ENCODE peak calls at places on chromosomes 7 and 10, in six cellular contexts. W is IMR-90, M is neural progenitor cell, A is upper lobe of right lung, L is kidney, V is bronchial epithelial cell. C is an unnamed sample.

GRCh38 chr10:63384001-63384400 is 81.8 kb downstream of the JMJD1C start:
- DNase-seq in W (peak), M (no peak), A (no peak), L (no peak), V (no peak), C (no peak)

GRCh38 chr10:79333513-79333912 is 13.8 kb upstream of the PPIF start:
- DNase-seq in W (peak), M (no peak), A (no peak), L (no peak), V (peak), C (no peak)

GRCh38 chr7:16915405-16915804 is 33.6 kb upstream of the AGR3 start:
- DNase-seq in W (peak), M (no peak), A (no peak), L (no peak), V (peak), C (no peak)

GRCh38 chr10:6027929-6028328 is 34.2 kb downstream of the IL2RA start:
- DNase-seq in W (no peak), M (no peak), A (no peak), L (no peak), V (no peak), C (no peak)

GRCh38 chr10:108515821-108516220 is 1351.3 kb upstream of the SORCS1 start:
- DNase-seq in W (no peak), M (no peak), A (no peak), L (no peak), V (no peak), C (no peak)

GRCh38 chr10:60192986-60193385 is 196.7 kb downstream of the ANK3 start:
- DNase-seq in W (no peak), M (no peak), A (no peak), L (no peak), V (no peak), C (no peak)

GRCh38 chr7:128304212-128304611 is 39.5 kb downstream of the RBM28 start:
- DNase-seq in W (no peak), M (no peak), A (no peak), L (no peak), V (peak), C (no peak)

GRCh38 chr7:70298780-70299446 is 700.6 kb downstream of the AUTS2 start:
- DNase-seq in W (no peak), M (no peak), A (no peak), L (no peak), V (peak), C (no peak)

GRCh38 chr10:86064931-86065662 is 301.5 kb downstream of the GRID1 start:
- DNase-seq in W (no peak), M (no peak), A (no peak), L (no peak), V (no peak), C (no peak)

GRCh38 chr10:110600487-110601101 is 33.1 kb downstream of the SMC3 start:
- DNase-seq in W (peak), M (peak), A (no peak), L (no peak), V (peak), C (peak)

GRCh38 chr10:113088194-113088593 is 138.1 kb downstream of the TCF7L2 start:
- DNase-seq in W (no peak), M (no peak), A (no peak), L (no peak), V (no peak), C (no peak)

GRCh38 chr7:132406039-132406438 is 170.2 kb downstream of the PLXNA4 start:
- DNase-seq in W (no peak), M (no peak), A (no peak), L (no peak), V (no peak), C (no peak)

GRCh38 chr10:7417103-7417623 is 6.3 kb upstream of the SFMBT2 start:
- DNase-seq in W (peak), M (peak), A (no peak), L (no peak), V (peak), C (peak)

GRCh38 chr10:24518981-24519597 is 204.6 kb downstream of the ARHGAP21 start:
- DNase-seq in W (peak), M (peak), A (no peak), L (no peak), V (peak), C (peak)

GRCh38 chr7:117320523-117320922 is 2.3 kb downstream of the WNT2 start:
- DNase-seq in W (no peak), M (no peak), A (no peak), L (no peak), V (no peak), C (no peak)

GRCh38 chr7:112449353-112449752 is 907 bp upstream of the IFRD1 start:
- DNase-seq in W (peak), M (no peak), A (no peak), L (no peak), V (peak), C (peak)

GRCh38 chr10:115092555-115093285 is 445 bp upstream of the ATRNL1 start:
- DNase-seq in W (peak), M (peak), A (peak), L (peak), V (peak), C (peak)

GRCh38 chr7:148782757-148783456 is 84.2 kb downstream of the CUL1 start:
- DNase-seq in W (no peak), M (peak), A (no peak), L (no peak), V (no peak), C (no peak)

GRCh38 chr10:48896756-48897437 is 42.7 kb downstream of the LRRC18 start:
- DNase-seq in W (no peak), M (no peak), A (no peak), L (peak), V (no peak), C (no peak)

GRCh38 chr7:33043875-33044718 is 18.5 kb downstream of the NT5C3A start:
- DNase-seq in W (no peak), M (no peak), A (no peak), L (no peak), V (peak), C (no peak)

GRCh38 chr7:107228291-107228690 is 59.5 kb downstream of the HBP1 start:
- DNase-seq in W (peak), M (no peak), A (no peak), L (no peak), V (no peak), C (no peak)

GRCh38 chr10:75035975-75036708 is 75.3 kb upstream of the SAMD8 start:
- DNase-seq in W (peak), M (no peak), A (no peak), L (no peak), V (peak), C (peak)

GRCh38 chr10:51667992-51668689 is 31.3 kb downstream of the CSTF2T start:
- DNase-seq in W (peak), M (no peak), A (no peak), L (no peak), V (peak), C (no peak)

GRCh38 chr10:11014671-11015141 is 3.0 kb upstream of the CELF2 start:
- DNase-seq in W (no peak), M (peak), A (no peak), L (peak), V (no peak), C (no peak)

GRCh38 chr7:93810571-93810970 is 80.0 kb downstream of the TFPI2 start:
- DNase-seq in W (no peak), M (no peak), A (no peak), L (no peak), V (no peak), C (no peak)

GRCh38 chr10:61335359-61335758 is 117.8 kb downstream of the TMEM26 start:
- DNase-seq in W (no peak), M (no peak), A (no peak), L (no peak), V (no peak), C (no peak)

GRCh38 chr10:80700760-80701444 is 163.2 kb downstream of the SH2D4B start:
- DNase-seq in W (no peak), M (no peak), A (no peak), L (no peak), V (no peak), C (no peak)

GRCh38 chr7:111499027-111499426 is 63.3 kb downstream of the IMMP2L start:
- DNase-seq in W (peak), M (no peak), A (no peak), L (no peak), V (peak), C (no peak)

GRCh38 chr7:108200326-108200725 is 70.2 kb upstream of the LAMB4 start:
- DNase-seq in W (peak), M (no peak), A (no peak), L (no peak), V (peak), C (no peak)

GRCh38 chr7:150857276-150858055 is 5.1 kb downstream of the AOC1 start:
- DNase-seq in W (no peak), M (no peak), A (no peak), L (no peak), V (no peak), C (no peak)

GRCh38 chr10:30027057-30028005 is 32.1 kb downstream of the JCAD start:
- DNase-seq in W (no peak), M (no peak), A (peak), L (peak), V (peak), C (peak)

GRCh38 chr10:3472705-3473078 is 300.1 kb upstream of the PITRM1 start:
- DNase-seq in W (peak), M (no peak), A (no peak), L (no peak), V (peak), C (no peak)

GRCh38 chr10:8150401-8150905 is 96.0 kb downstream of the GATA3 start:
- DNase-seq in W (no peak), M (no peak), A (no peak), L (no peak), V (no peak), C (no peak)

GRCh38 chr10:79910344-79910743 is 38.6 kb downstream of the SFTPD start:
- DNase-seq in W (no peak), M (no peak), A (no peak), L (no peak), V (no peak), C (peak)

GRCh38 chr7:68321076-68321639 is 1277.1 kb upstream of the AUTS2 start:
- DNase-seq in W (no peak), M (peak), A (no peak), L (no peak), V (peak), C (no peak)

GRCh38 chr10:62594093-62594520 is 210.4 kb upstream of the ADO start:
- DNase-seq in W (peak), M (peak), A (peak), L (no peak), V (peak), C (peak)

GRCh38 chr7:123024989-123025758 is 29.7 kb upstream of the TAS2R16 start:
- DNase-seq in W (no peak), M (no peak), A (no peak), L (no peak), V (peak), C (no peak)

GRCh38 chr7:2609001-2609411 is 22.8 kb upstream of the TTYH3 start:
- DNase-seq in W (peak), M (peak), A (no peak), L (peak), V (no peak), C (peak)
- TF ChIP-seq CTCF in W (peak), M (peak), A (peak), L (peak), V (peak), C (peak)

DNA sequence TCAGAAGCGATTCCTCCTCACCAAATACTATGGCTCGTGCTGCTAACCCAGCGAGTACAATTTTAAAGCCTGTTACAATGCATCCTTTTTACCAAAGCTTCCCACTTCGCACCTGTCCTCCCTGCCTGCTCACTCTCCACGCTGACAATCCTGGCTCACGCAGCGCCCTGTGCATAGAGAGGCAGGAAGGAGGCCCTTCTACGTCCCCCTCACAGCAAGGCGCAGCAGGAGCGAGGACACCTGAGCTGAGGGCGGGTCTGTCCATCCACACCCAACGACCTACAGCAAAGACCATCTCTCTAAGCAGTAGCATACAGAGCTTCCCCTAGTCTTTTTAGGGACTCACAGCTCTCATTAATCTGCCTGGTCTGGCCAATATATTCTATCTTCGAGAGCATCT is 46.0 kb downstream of the MKI67 start:
- DNase-seq in W (no peak), M (no peak), A (peak), L (no peak), V (no peak), C (no peak)
- H3K4me3 ChIP-seq in W (no peak), M (no peak), A (no peak), L (no peak), V (no peak), C (no peak)

GRCh38 chr7:156062286-156062685 is 250.0 kb upstream of the SHH start:
- DNase-seq in W (no peak), M (no peak), A (peak), L (no peak), V (no peak), C (no peak)

GRCh38 chr7:156063241-156063810 is 251.1 kb upstream of the SHH start:
- DNase-seq in W (no peak), M (no peak), A (no peak), L (no peak), V (no peak), C (no peak)

GRCh38 chr7:156065400-156065799 is 253.1 kb upstream of the SHH start:
- DNase-seq in W (no peak), M (no peak), A (no peak), L (no peak), V (no peak), C (no peak)

GRCh38 chr7:156067156-156067555 is 254.9 kb upstream of the SHH start:
- DNase-seq in W (no peak), M (no peak), A (no peak), L (no peak), V (no peak), C (no peak)

DNA sequence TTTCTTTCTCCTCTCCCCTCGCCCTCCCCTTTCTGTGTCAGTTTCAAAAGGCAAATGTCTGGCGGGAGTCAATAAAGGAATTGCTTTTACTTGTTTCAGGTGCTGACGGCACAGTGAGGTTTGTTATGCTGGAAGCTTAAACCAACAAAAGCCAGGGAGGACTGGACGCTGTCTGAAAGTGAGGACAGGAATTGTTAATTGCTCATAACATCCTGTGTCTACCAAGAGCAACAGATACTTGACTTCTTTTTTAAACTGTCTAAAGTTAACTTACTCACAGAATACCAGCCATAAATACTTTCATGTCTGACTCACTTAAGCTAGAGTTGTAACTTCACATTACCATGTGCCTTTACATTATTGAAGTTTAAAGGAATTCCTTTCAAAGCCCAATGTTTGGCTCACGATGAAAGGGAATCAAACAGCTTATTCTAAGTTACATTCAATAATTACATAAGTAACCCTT is 252.7 kb upstream of the SHH start:
- DNase-seq in W (peak), M (no peak), A (no peak), L (no peak), V (peak), C (no peak)
- TF ChIP-seq CTCF in W (no peak), M (no peak), A (no peak), L (no peak), V (no peak), C (no peak)

GRCh38 chr7:99143522-99143852 is 421 bp downstream of the SMURF1 start:
- DNase-seq in W (no peak), M (no peak), A (no peak), L (no peak), V (no peak), C (no peak)

GRCh38 chr7:99142727-99143521 is 984 bp downstream of the SMURF1 start:
- DNase-seq in W (peak), M (peak), A (peak), L (peak), V (peak), C (peak)

GRCh38 chr7:99141756-99142726 is 1.9 kb downstream of the SMURF1 start:
- DNase-seq in W (peak), M (peak), A (peak), L (peak), V (peak), C (peak)

GRCh38 chr7:99143853-99144672 is at the start of gene SMURF1:
- DNase-seq in W (peak), M (peak), A (peak), L (peak), V (peak), C (peak)

GRCh38 chr7:99146979-99147378 is 3.1 kb upstream of the SMURF1 start:
- DNase-seq in W (no peak), M (no peak), A (no peak), L (no peak), V (no peak), C (no peak)
- H3K4me3 ChIP-seq in W (no peak), M (no peak), A (no peak), L (no peak), V (no peak), C (no peak)

GRCh38 chr7:147513451-147513850 is 1077.1 kb upstream of the C7orf33 start:
- DNase-seq in W (no peak), M (no peak), A (no peak), L (no peak), V (no peak), C (no peak)

GRCh38 chr7:147509052-147509480 is 1081.5 kb upstream of the C7orf33 start:
- DNase-seq in W (peak), M (no peak), A (no peak), L (no peak), V (no peak), C (no peak)

GRCh38 chr7:147510913-147511312 is 1079.7 kb upstream of the C7orf33 start:
- DNase-seq in W (peak), M (no peak), A (no peak), L (no peak), V (peak), C (no peak)

GRCh38 chr7:147509859-147510542 is 1080.6 kb upstream of the C7orf33 start:
- DNase-seq in W (peak), M (no peak), A (no peak), L (no peak), V (peak), C (no peak)
- TF ChIP-seq CTCF in W (no peak), M (no peak), A (no peak), L (no peak), V (no peak), C (no peak)

DNA sequence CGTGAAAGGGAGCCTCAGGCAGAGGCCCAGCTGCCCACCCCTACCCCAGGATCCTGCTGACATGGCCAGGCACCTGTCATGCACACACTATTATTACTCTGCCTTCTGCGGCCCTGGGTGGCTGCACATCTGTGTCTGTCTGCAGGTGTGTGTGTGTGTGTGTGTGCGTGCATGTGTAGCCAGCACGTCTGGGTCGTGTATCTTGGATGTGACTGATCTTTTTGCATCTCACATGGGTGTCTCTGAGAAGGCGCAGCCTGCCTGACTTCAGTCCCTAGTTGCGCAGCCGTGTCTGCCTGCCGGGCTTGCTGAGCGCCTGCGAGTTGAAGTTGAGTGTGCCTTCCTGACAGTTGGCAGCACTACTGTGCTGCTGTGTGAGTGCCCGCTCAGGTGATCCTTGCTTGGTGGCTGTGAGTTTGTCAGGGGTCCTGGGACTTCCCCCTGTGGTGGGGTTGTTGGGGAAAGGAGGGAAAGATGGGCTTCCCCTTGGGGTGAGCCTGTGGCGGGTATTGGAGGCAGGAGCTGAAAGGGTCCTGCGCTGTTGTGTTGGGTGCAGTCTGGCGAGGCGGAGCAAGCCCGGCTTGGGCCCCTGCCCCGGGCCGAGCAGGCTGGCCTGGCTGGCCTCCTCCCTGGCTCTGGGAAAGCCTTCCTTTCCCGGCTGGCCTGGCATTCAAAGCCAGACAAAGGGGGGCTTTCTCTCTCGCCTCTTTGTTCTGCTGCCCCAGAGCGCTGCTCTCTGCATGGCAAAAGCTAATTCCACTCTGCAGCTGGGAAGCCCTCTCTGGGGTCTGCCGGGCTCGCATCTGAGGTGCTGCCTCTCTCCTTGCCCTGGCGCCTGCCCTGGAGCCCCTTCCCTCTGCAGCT is 4.8 kb downstream of the TRIM8 start:
- DNase-seq in W (no peak), M (peak), A (peak), L (peak), V (no peak), C (peak)
- H3K4me3 ChIP-seq in W (peak), M (peak), A (peak), L (peak), V (no peak), C (peak)

DNA sequence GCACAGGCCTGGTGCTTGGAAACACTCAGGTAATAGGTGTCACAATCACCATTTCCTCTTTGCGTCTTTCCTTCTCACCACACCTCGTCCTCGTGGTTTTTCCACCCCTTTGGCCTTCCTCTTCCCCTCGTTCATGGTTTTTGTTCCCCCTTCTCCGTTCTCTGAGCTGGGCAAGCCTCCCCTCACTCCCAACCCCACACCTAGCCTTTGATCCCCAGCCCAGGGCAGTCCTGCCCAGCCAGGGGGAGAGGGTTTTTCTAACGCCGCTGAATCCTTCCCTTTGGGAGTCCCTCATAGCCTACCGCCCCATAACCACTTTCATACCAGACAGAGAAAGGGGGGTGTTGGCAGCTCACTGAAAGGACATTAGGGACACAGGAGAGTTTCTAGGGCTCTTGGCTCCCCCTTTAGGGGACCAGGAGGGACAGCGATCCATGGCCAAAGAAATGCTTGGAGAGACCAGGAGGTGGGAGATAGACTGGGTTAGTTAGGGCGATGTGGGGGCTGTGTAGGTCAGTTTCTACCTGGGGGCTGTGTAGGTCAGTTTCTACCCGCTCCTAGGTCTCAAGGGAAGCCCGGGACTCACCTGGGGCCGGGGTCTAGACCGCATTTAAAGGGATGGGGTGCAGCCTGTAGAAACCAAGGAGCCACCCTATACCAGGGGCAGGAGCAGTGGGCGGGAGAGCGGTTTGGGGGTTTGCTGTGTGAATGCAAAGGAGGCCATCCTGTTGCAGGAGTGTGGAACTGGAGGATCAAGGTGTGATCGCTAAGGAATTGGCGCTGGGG is 1.4 kb downstream of the EPHB4 start:
- DNase-seq in W (peak), M (peak), A (no peak), L (no peak), V (peak), C (no peak)
- TF ChIP-seq CTCF in W (peak), M (peak), A (peak), L (no peak), V (peak), C (no peak)

C was measured in GM12865.